ENCODE peak calls at places on chromosomes 6 and 20, in six cellular contexts. Z is neuronal stem cell; Y is pancreas; C is ovary; M is mesendoderm; P is CD8-positive, alpha-beta memory T cell. J is an unnamed sample.

GRCh38 chr6:13183446-13184088 is 144.8 kb downstream of the TBC1D7 start:
- DNase-seq in P (no peak), M (no peak), Y (no peak), C (no peak), Z (no peak), J (no peak)

GRCh38 chr20:40869416-40870147 is 159.0 kb upstream of the TOP1 start:
- DNase-seq in C (peak; percentile 40), Y (no peak), M (no peak), Z (no peak), P (no peak), J (no peak)

GRCh38 chr20:15248618-15249395 is 911.4 kb upstream of the FLRT3 start:
- DNase-seq in M (no peak), Y (no peak), Z (no peak), C (no peak), P (no peak), J (no peak)

GRCh38 chr6:149751239-149751638 is 1.7 kb downstream of the PCMT1 start:
- DNase-seq in P (no peak), Y (no peak), M (no peak), C (no peak), Z (no peak), J (no peak)

GRCh38 chr6:84536914-84537638 is 227.3 kb downstream of the TBX18 start:
- DNase-seq in P (no peak), Z (no peak), M (peak; percentile 90), Y (no peak), C (no peak), J (no peak)

GRCh38 chr6:50966532-50966931 is 147.9 kb downstream of the TFAP2B start:
- DNase-seq in Y (no peak), M (no peak), C (no peak), Z (no peak), P (no peak), J (no peak)

GRCh38 chr6:42411431-42411830 is 40.3 kb downstream of the TRERF1 start:
- DNase-seq in Y (no peak), C (no peak), Z (no peak), M (no peak), P (no peak), J (no peak)

GRCh38 chr6:160992323-160993314 is 1.1 kb downstream of the MAP3K4 start:
- DNase-seq in M (peak; percentile 88), P (peak; percentile 53), C (peak; percentile 38), Y (peak; percentile 55), Z (peak; percentile 51), J (peak; percentile 25)

GRCh38 chr20:15146948-15147347 is 809.5 kb upstream of the FLRT3 start:
- DNase-seq in Z (no peak), Y (no peak), P (no peak), M (peak; percentile 20), C (no peak), J (no peak)

GRCh38 chr6:33215281-33215680 is 7.0 kb downstream of the RING1 start:
- DNase-seq in P (no peak), Z (no peak), C (no peak), M (no peak), Y (no peak), J (no peak)

GRCh38 chr6:1124885-1125284 is 187.0 kb upstream of the FOXQ1 start:
- DNase-seq in Z (no peak), Y (no peak), P (no peak), C (no peak), M (no peak), J (no peak)

GRCh38 chr6:43901330-43902230 is 131.6 kb downstream of the VEGFA start:
- DNase-seq in Z (no peak), P (no peak), M (no peak), Y (no peak), C (no peak), J (no peak)

GRCh38 chr6:36954262-36954931 is at the start of gene PI16:
- DNase-seq in P (peak; percentile 15), Z (no peak), M (no peak), C (no peak), Y (no peak), J (no peak)

GRCh38 chr20:53154540-53154939 is 182.4 kb downstream of the TSHZ2 start:
- DNase-seq in Y (no peak), Z (no peak), M (no peak), C (no peak), P (no peak), J (no peak)

GRCh38 chr6:5481024-5481423 is 219.7 kb downstream of the FARS2 start:
- DNase-seq in P (no peak), Z (no peak), M (peak; percentile 20), C (no peak), Y (no peak), J (no peak)

GRCh38 chr6:97437087-97437486 is 154.1 kb upstream of the MMS22L start:
- DNase-seq in Y (no peak), C (no peak), Z (no peak), M (peak; percentile 59), P (no peak), J (no peak)

GRCh38 chr6:159692303-159693127 is 526 bp downstream of the SOD2 start:
- DNase-seq in P (peak; percentile 47), Y (peak; percentile 56), M (peak; percentile 61), C (peak; percentile 61), Z (peak; percentile 27), J (peak; percentile 41)

GRCh38 chr6:114364295-114364694 is 21.5 kb upstream of the HS3ST5 start:
- DNase-seq in Z (no peak), Y (no peak), P (no peak), C (no peak), M (peak; percentile 92), J (no peak)

GRCh38 chr20:2042400-2042799 is 48.5 kb upstream of the PDYN start:
- DNase-seq in Y (no peak), P (no peak), M (no peak), C (no peak), Z (no peak), J (no peak)

GRCh38 chr20:32007787-32008616 is 2.2 kb upstream of the CCM2L start:
- DNase-seq in C (no peak), P (no peak), M (peak; percentile 83), Y (no peak), Z (no peak), J (peak; percentile 58)

GRCh38 chr6:168162366-168162765 is 83.4 kb upstream of the FRMD1 start:
- DNase-seq in Y (no peak), Z (no peak), C (no peak), P (no peak), M (no peak), J (no peak)

GRCh38 chr20:38872036-38872435 is 54.2 kb upstream of the FAM83D start:
- DNase-seq in M (no peak), Y (no peak), Z (no peak), P (no peak), C (no peak), J (no peak)

GRCh38 chr20:38870733-38871559 is 55.3 kb upstream of the FAM83D start:
- DNase-seq in P (peak; percentile 35), C (no peak), Z (no peak), Y (no peak), M (peak; percentile 56), J (no peak)

GRCh38 chr20:38873050-38873581 is 53.1 kb upstream of the FAM83D start:
- DNase-seq in C (no peak), Y (no peak), Z (no peak), M (no peak), P (peak; percentile 89), J (no peak)

GRCh38 chr20:38872491-38873049 is 53.6 kb upstream of the FAM83D start:
- DNase-seq in Z (no peak), M (no peak), Y (no peak), C (no peak), P (no peak), J (no peak)

GRCh38 chr20:38871560-38871953 is 54.7 kb upstream of the FAM83D start:
- DNase-seq in Z (no peak), C (no peak), M (no peak), Y (no peak), P (no peak), J (no peak)
- H3K4me1 ChIP-seq in Z (peaks cover 9% of the 10 kb centered on the region), C (no peaks in the 10 kb centered on the region), M (peaks cover 13% of the 10 kb centered on the region), Y (no peaks in the 10 kb centered on the region), P (peaks cover 68% of the 10 kb centered on the region), J (peaks cover 52% of the 10 kb centered on the region)

GRCh38 chr20:3174442-3175263 is 1.3 kb upstream of the LZTS3 start:
- DNase-seq in C (no peak), Z (no peak), P (no peak), Y (no peak), M (peak; percentile 92), J (no peak)
- H3K27ac ChIP-seq in C (peak overlapping the region; percentile 24), Z (peak overlapping the region; percentile 88), P (no peak overlapping the region), Y (peak overlapping the region; percentile 87), M (peak overlapping the region; percentile 89), J (peak overlapping the region; percentile 87)

DNA sequence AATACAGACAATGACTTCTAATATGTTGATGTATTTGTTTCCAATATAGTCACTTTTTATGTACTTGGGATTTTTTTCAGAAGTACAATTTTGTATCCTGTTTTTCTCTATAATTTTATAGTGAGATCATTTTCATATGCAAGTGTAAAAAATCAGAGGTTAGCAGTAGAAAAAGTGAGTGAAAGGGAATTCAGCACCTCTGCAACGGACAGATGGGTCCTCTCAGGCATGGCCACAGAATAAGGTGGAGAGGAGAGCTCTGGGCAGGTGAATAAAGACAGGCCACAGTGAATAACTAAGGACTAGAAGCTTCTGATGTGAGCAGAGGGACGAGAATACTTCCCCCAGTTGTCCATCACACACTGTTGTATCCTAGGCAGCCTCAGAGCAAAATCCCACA is 210.1 kb upstream of the CNR1 start:
- DNase-seq in Z (no peak), C (no peak), M (no peak), P (no peak), Y (no peak), J (no peak)
- H3K4me1 ChIP-seq in Z (no peaks in the 10 kb centered on the region), C (peaks cover 15% of the 10 kb centered on the region), M (no peaks in the 10 kb centered on the region), P (no peaks in the 10 kb centered on the region), Y (no peaks in the 10 kb centered on the region), J (no peaks in the 10 kb centered on the region)

GRCh38 chr6:148343383-148343782 is 745 bp downstream of the SASH1 start:
- DNase-seq in P (no peak), M (peak; percentile 68), Z (no peak), Y (no peak), C (no peak), J (no peak)

GRCh38 chr6:148343028-148343374 is 363 bp downstream of the SASH1 start:
- DNase-seq in P (no peak), Y (peak; percentile 27), M (peak; percentile 42), Z (no peak), C (peak; percentile 25), J (no peak)

GRCh38 chr6:148347076-148348054 is 4.7 kb downstream of the SASH1 start:
- DNase-seq in P (no peak), Y (no peak), C (no peak), Z (no peak), M (peak; percentile 47), J (no peak)

GRCh38 chr6:148345176-148345575 is 2.5 kb downstream of the SASH1 start:
- DNase-seq in Z (no peak), M (peak; percentile 32), P (no peak), Y (no peak), C (no peak), J (no peak)

DNA sequence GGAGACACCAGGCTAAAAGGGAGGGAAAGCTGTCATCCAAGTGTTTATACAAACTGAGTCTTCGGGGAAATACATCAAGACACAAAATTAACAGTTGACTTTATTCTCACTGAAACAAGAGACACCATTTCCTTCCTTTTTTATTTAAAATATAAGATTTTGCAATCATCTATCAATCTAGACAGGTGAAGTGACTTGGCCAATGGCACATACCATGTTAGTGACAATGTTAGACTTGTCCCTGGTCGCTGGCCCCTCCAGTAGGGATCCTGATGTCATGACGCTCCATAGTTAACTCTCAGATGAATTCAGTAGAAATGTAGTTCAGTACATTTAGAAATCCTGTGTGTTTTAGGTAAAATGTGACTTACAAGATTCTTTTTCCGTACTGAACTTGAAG is 2.9 kb downstream of the SASH1 start:
- DNase-seq in Y (no peak), P (no peak), M (no peak), Z (no peak), C (no peak), J (no peak)
- H3K27ac ChIP-seq in Y (no peak overlapping the region), P (no peak overlapping the region), M (no peak overlapping the region), Z (no peak overlapping the region), C (no peak overlapping the region), J (peak overlapping the region; percentile 95)

J was measured in left ventricle myocardium inferior.